ENCODE peak calls at places on chromosomes 13 and 19, in seven cellular contexts. V is AG08395, Q is amniotic stem cell, P is bronchial epithelial cell, L is pancreas, F is nephron progenitor cell, X is hypothalamus. E is an unnamed sample.
A peak's percentile ranks its signal among the peaks of the same experiment; 100 is the strongest.

GRCh38 chr13:73870970-73871935 is 263.0 kb downstream of the KLF12 start:
- DNase-seq in L (no peak), V (peak; percentile 6), F (no peak), Q (peak; percentile 87), P (peak; percentile 13), X (no peak), E (no peak)

GRCh38 chr13:87123987-87124784 is 547.0 kb upstream of the SLITRK5 start:
- DNase-seq in F (peak; percentile 37), V (peak; percentile 62), Q (no peak), X (no peak), P (peak; percentile 96), L (no peak), E (no peak)

GRCh38 chr13:57314897-57315520 is 148.0 kb downstream of the PRR20E start:
- DNase-seq in P (peak; percentile 3), V (no peak), F (no peak), X (no peak), L (no peak), Q (no peak), E (no peak)

GRCh38 chr19:1063030-1063908 is 3.7 kb upstream of the ARHGAP45 start:
- DNase-seq in P (no peak), X (no peak), Q (no peak), V (no peak), L (no peak), F (peak; percentile 42), E (no peak)

GRCh38 chr13:99553033-99553432 is 51.8 kb downstream of the TM9SF2 start:
- DNase-seq in F (no peak), P (no peak), L (no peak), Q (no peak), V (no peak), X (no peak), E (no peak)

GRCh38 chr13:24672141-24673132 is 7.8 kb upstream of the ATP12A start:
- DNase-seq in P (no peak), X (no peak), L (no peak), V (peak; percentile 27), Q (no peak), F (peak; percentile 67), E (no peak)

GRCh38 chr19:51458051-51458645 is at the start of gene SIGLEC8:
- DNase-seq in P (no peak), X (no peak), Q (no peak), V (no peak), L (no peak), F (no peak), E (no peak)

GRCh38 chr19:53823380-53824120 is 564 bp downstream of the NLRP12 start:
- DNase-seq in Q (no peak), X (no peak), L (no peak), F (no peak), P (no peak), V (no peak), E (no peak)

GRCh38 chr19:5895409-5895808 is 8.2 kb downstream of the NDUFA11 start:
- DNase-seq in L (no peak), Q (no peak), P (no peak), V (no peak), F (no peak), X (no peak), E (no peak)

GRCh38 chr13:43111887-43112400 is 88.6 kb downstream of the DNAJC15 start:
- DNase-seq in L (no peak), Q (no peak), F (no peak), X (no peak), V (no peak), P (no peak), E (no peak)

GRCh38 chr19:1466461-1467227 is 12.4 kb downstream of the C19orf25 start:
- DNase-seq in Q (no peak), P (no peak), L (no peak), X (no peak), F (peak; percentile 42), V (no peak), E (no peak)

GRCh38 chr19:7679017-7679720 is 1.5 kb upstream of the TRAPPC5 start:
- DNase-seq in Q (no peak), X (peak; percentile 8), V (no peak), F (no peak), P (peak; percentile 6), L (no peak), E (no peak)

GRCh38 chr19:16160943-16161560 is 12.3 kb downstream of the CIB3 start:
- DNase-seq in Q (peak; percentile 47), P (peak; percentile 94), L (no peak), F (no peak), V (peak; percentile 63), X (no peak), E (no peak)